ENCODE peak calls at places on chromosomes 12 and 14, in five cellular contexts. D is K562, X is tibial artery, Y is mammary epithelial cell, V is Panc1. A is an unnamed sample.

GRCh38 chr12:57852620-57853509 is 6.3 kb upstream of the CTDSP2 start:
- DNase-seq in D (peak), X (peak), Y (no peak), V (no peak), A (no peak)

GRCh38 chr12:52401526-52401925 is 4.6 kb downstream of the KRT82 start:
- DNase-seq in D (no peak), X (no peak), Y (no peak), V (no peak), A (no peak)

GRCh38 chr12:38892090-38892786 is 13.2 kb downstream of the CPNE8 start:
- DNase-seq in D (no peak), X (no peak), Y (peak), V (no peak), A (no peak)

GRCh38 chr12:122350444-122350843 is 72.0 kb downstream of the CLIP1 start:
- DNase-seq in D (peak), X (peak), Y (no peak), V (no peak), A (peak)

GRCh38 chr14:105064721-105065143 is 498 bp downstream of the GPR132 start:
- DNase-seq in D (peak), X (no peak), Y (no peak), V (no peak), A (no peak)

GRCh38 chr14:61388173-61388975 is 67.0 kb downstream of the PRKCH start:
- DNase-seq in D (no peak), X (no peak), Y (peak), V (no peak), A (no peak)

GRCh38 chr12:27667540-27667939 is 28.7 kb upstream of the REP15 start:
- DNase-seq in D (no peak), X (peak), Y (peak), V (no peak), A (no peak)

GRCh38 chr14:103563089-103563620 is 395 bp downstream of the COA8 start:
- DNase-seq in D (peak), X (peak), Y (no peak), V (no peak), A (no peak)

GRCh38 chr14:99612065-99612736 is 8.2 kb upstream of the CCDC85C start:
- DNase-seq in D (no peak), X (no peak), Y (peak), V (no peak), A (no peak)

GRCh38 chr12:112676526-112676925 is 115.0 kb upstream of the RPH3A start:
- DNase-seq in D (no peak), X (no peak), Y (no peak), V (no peak), A (no peak)

GRCh38 chr12:95548539-95549391 is 2.5 kb downstream of the USP44 start:
- DNase-seq in D (peak), X (no peak), Y (no peak), V (no peak), A (peak)

GRCh38 chr14:32230181-32230580 is 27.1 kb upstream of the RNU6-8 start:
- DNase-seq in D (no peak), X (no peak), Y (peak), V (no peak), A (no peak)

GRCh38 chr12:94099191-94099983 is 49.0 kb upstream of the PLXNC1 start:
- DNase-seq in D (peak), X (no peak), Y (peak), V (peak), A (no peak)

GRCh38 chr14:20680363-20680762 is 4.0 kb upstream of the RNASE4 start:
- DNase-seq in D (no peak), X (no peak), Y (no peak), V (no peak), A (no peak)

GRCh38 chr14:64217747-64218146 is 76.4 kb downstream of the ESR2 start:
- DNase-seq in D (no peak), X (no peak), Y (no peak), V (no peak), A (no peak)
- H3K27ac ChIP-seq in D (no peak), X (no peak), Y (no peak), V (no peak), A (no peak)

GRCh38 chr12:110557300-110557699 is 25.8 kb downstream of the PPTC7 start:
- DNase-seq in D (no peak), X (no peak), Y (no peak), V (no peak), A (no peak)
- TF ChIP-seq CTCF in D (no peak), X (no peak), Y (no peak), V (no peak), A (no peak)

GRCh38 chr12:123388948-123389559 is 5.1 kb downstream of the KMT5A start:
- DNase-seq in D (peak), X (no peak), Y (no peak), V (no peak), A (no peak)

GRCh38 chr12:123389560-123390351 is 5.8 kb downstream of the KMT5A start:
- DNase-seq in D (peak), X (no peak), Y (peak), V (no peak), A (peak)

GRCh38 chr12:123391546-123392343 is 7.8 kb downstream of the KMT5A start:
- DNase-seq in D (no peak), X (no peak), Y (no peak), V (no peak), A (no peak)

GRCh38 chr12:123388218-123388947 is 4.5 kb downstream of the KMT5A start:
- DNase-seq in D (peak), X (peak), Y (peak), V (no peak), A (peak)

GRCh38 chr12:123390415-123391093 is 6.6 kb downstream of the KMT5A start:
- DNase-seq in D (no peak), X (no peak), Y (no peak), V (no peak), A (no peak)
- H3K4me3 ChIP-seq in D (peak), X (peak), Y (peak), V (peak), A (peak)

GRCh38 chr12:66190519-66191406 is 1.7 kb downstream of the IRAK3 start:
- DNase-seq in D (no peak), X (no peak), Y (peak), V (no peak), A (no peak)
- H3K27ac ChIP-seq in D (no peak), X (peak), Y (no peak), V (no peak), A (no peak)

DNA sequence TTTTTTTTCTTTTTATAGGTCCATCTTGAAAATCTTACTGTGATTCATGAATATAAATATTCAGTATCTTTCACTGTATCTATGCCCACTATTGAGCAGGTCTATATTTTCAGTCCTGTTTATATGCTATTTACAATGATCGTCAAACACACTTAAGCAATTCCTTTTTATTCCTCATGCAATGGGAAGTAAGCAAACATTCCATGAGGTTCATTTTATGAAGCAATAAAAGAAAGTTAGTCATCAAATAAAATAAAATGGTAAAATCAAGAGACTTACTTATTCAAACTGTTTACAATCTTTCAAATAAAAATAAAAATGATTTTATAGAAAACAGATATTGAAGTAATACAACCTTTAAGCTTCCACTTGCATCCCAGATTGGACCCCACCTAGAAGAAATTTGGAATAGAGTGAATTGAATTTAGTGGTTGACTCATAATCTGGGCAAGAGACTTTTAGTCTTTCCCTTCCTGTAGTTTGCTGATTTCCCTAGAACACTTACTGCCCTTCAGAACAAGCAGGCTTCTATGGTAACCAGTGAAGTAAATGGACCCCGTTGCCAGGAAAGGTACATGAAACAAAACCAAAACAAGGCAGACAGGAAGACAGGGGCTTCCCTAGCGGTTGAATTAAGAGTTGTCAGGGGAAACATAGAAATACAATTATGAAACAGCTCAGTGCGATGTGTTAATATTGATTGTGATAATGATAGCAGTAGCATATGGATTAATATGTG is 241.0 kb upstream of the ATP2B1 start:
- DNase-seq in D (peak), X (peak), Y (peak), V (peak), A (no peak)
- TF ChIP-seq CTCF in D (peak), X (peak), Y (peak), V (peak), A (no peak)

GRCh38 chr12:116592116-116592637 is 33.0 kb downstream of the MAP1LC3B2 start:
- DNase-seq in D (no peak), X (peak), Y (no peak), V (no peak), A (no peak)
- H3K4me3 ChIP-seq in D (no peak), X (no peak), Y (no peak), V (no peak), A (no peak)

A was measured in dorsolateral prefrontal cortex.